ENCODE peak calls at places on chromosomes 5 and 9, in ten cellular contexts. V is Peyer's patch, N is AG10803, K is lung, X is right atrium auricular region, S is thyroid gland, A is K562, U is BJ, H is ovary, O is IMR-90. F is an unnamed sample.

GRCh38 chr5:135009736-135010501 is 24.1 kb downstream of the PITX1 start:
- DNase-seq in U (no peak), H (no peak), O (no peak), X (no peak), N (no peak), V (no peak), S (no peak), K (no peak), A (no peak), F (peak)

GRCh38 chr5:37900692-37901091 is 60.9 kb upstream of the GDNF start:
- DNase-seq in S (peak), K (no peak), V (peak), X (peak), O (peak), U (no peak), A (no peak), H (peak), N (peak), F (no peak)

GRCh38 chr9:122580360-122580759 is 2.8 kb downstream of the OR1L8 start:
- DNase-seq in U (peak), A (peak), O (peak), S (no peak), K (no peak), H (no peak), X (no peak), N (peak), V (no peak), F (no peak)

GRCh38 chr5:96729156-96729555 is 67.0 kb downstream of the CAST start:
- DNase-seq in X (no peak), N (no peak), V (no peak), K (no peak), A (no peak), H (no peak), U (no peak), O (no peak), S (no peak), F (no peak)

GRCh38 chr5:36815871-36816270 is 60.7 kb upstream of the NIPBL start:
- DNase-seq in K (no peak), H (no peak), U (no peak), A (no peak), S (no peak), O (no peak), X (no peak), V (no peak), N (no peak), F (no peak)

GRCh38 chr5:130720355-130720754 is 444.7 kb downstream of the HINT1 start:
- DNase-seq in V (no peak), U (no peak), H (no peak), O (no peak), K (no peak), N (peak), S (no peak), X (no peak), A (peak), F (peak)

GRCh38 chr5:180595381-180596114 is 4.2 kb upstream of the SCGB3A1 start:
- DNase-seq in O (no peak), V (no peak), X (no peak), U (no peak), S (peak), N (no peak), H (no peak), K (peak), A (no peak), F (no peak)

GRCh38 chr9:98552306-98552705 is 156.4 kb downstream of the GABBR2 start:
- DNase-seq in H (no peak), X (peak), K (no peak), U (no peak), V (no peak), N (no peak), A (no peak), O (peak), S (no peak), F (no peak)

GRCh38 chr5:65199988-65200668 is 281.6 kb downstream of the ADAMTS6 start:
- DNase-seq in U (peak), V (no peak), K (no peak), A (no peak), N (peak), S (no peak), X (no peak), H (no peak), O (peak), F (no peak)

GRCh38 chr5:89534331-89534730 is 651.3 kb upstream of the MEF2C start:
- DNase-seq in K (no peak), O (peak), N (peak), H (no peak), U (peak), V (no peak), A (no peak), X (no peak), S (no peak), F (no peak)

GRCh38 chr9:112179816-112180215 is 4.7 kb upstream of the SUSD1 start:
- DNase-seq in N (peak), O (no peak), S (no peak), K (no peak), A (no peak), V (no peak), H (no peak), X (no peak), U (peak), F (no peak)

GRCh38 chr5:102511666-102512065 is 12.9 kb upstream of the SLCO6A1 start:
- DNase-seq in V (no peak), O (no peak), H (no peak), N (peak), U (no peak), K (no peak), S (peak), X (peak), A (no peak), F (no peak)

GRCh38 chr5:124093658-124094057 is 581.7 kb downstream of the CSNK1G3 start:
- DNase-seq in A (no peak), H (no peak), O (no peak), X (no peak), N (no peak), V (no peak), K (no peak), S (no peak), U (no peak), F (no peak)

GRCh38 chr9:16039988-16040761 is 487.3 kb downstream of the CCDC171 start:
- DNase-seq in H (peak), U (no peak), S (no peak), N (no peak), O (peak), A (no peak), V (no peak), X (no peak), K (no peak), F (no peak)

GRCh38 chr9:121559183-121559582 is 59.5 kb upstream of the GGTA1 start:
- DNase-seq in U (peak), H (no peak), A (no peak), K (no peak), X (no peak), O (peak), V (no peak), S (peak), N (no peak), F (no peak)

GRCh38 chr5:107673368-107674136 is 2.8 kb upstream of the EFNA5 start:
- DNase-seq in K (peak), X (peak), U (peak), O (peak), H (peak), S (peak), V (peak), N (peak), A (peak), F (peak)

GRCh38 chr5:4511996-4512656 is 628.0 kb upstream of the ADAMTS16 start:
- DNase-seq in O (no peak), S (peak), V (no peak), K (peak), X (no peak), N (peak), A (no peak), U (no peak), H (no peak), F (no peak)
- TF ChIP-seq CTCF in O (no peak), S (peak), V (no peak), K (no peak), X (no peak), N (peak), A (peak), U (no peak), H (no peak), F (peak)

GRCh38 chr9:105191508-105192118 is 52.8 kb upstream of the SLC44A1 start:
- DNase-seq in U (no peak), S (no peak), O (no peak), V (no peak), X (no peak), K (peak), A (no peak), N (peak), H (no peak), F (no peak)

GRCh38 chr9:105188746-105189145 is 55.7 kb upstream of the SLC44A1 start:
- DNase-seq in H (no peak), U (no peak), S (no peak), A (no peak), X (no peak), O (no peak), V (no peak), K (no peak), N (no peak), F (no peak)

GRCh38 chr9:105193560-105193959 is 50.9 kb upstream of the SLC44A1 start:
- DNase-seq in O (no peak), H (no peak), N (no peak), V (no peak), A (no peak), U (no peak), S (no peak), K (no peak), X (no peak), F (no peak)

DNA sequence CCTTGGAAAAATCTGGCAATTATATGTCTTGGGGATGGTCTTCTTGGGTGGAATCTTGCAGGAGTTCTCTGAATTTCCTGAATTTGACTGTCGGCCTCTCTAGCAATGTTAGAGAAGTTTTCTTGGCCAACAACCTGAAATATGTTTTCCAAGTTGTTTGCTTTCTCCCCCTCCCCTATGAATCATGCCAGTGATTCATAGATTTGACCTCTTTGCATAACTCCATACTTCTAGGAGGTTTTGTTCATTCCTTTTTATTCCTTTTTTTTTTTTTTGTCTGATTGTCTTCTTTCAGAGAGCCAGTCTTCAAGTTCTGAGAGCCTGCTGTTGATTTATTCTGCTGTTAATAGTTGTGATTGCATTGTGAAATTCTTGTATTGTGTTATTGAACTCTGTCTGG is 56.7 kb upstream of the SLC44A1 start:
- DNase-seq in O (peak), N (peak), A (no peak), K (no peak), H (no peak), V (no peak), U (peak), S (no peak), X (no peak), F (no peak)
- TF ChIP-seq CTCF in O (no peak), N (no peak), A (no peak), K (no peak), H (no peak), V (no peak), U (no peak), S (no peak), X (no peak), F (no peak)

GRCh38 chr9:96020300-96020821 is 144.9 kb downstream of the ERCC6L2 start:
- DNase-seq in S (no peak), K (no peak), N (no peak), V (no peak), H (no peak), X (no peak), U (no peak), A (no peak), O (no peak), F (no peak)

GRCh38 chr9:96015876-96016686 is 140.6 kb downstream of the ERCC6L2 start:
- DNase-seq in N (no peak), K (no peak), X (no peak), V (no peak), H (no peak), S (no peak), U (no peak), A (no peak), O (peak), F (no peak)

GRCh38 chr9:96021616-96022444 is 146.3 kb downstream of the ERCC6L2 start:
- DNase-seq in X (no peak), S (peak), K (no peak), U (no peak), H (peak), O (no peak), N (no peak), A (no peak), V (no peak), F (no peak)

GRCh38 chr9:96022445-96023031 is 147.0 kb downstream of the ERCC6L2 start:
- DNase-seq in A (peak), N (no peak), U (no peak), X (no peak), S (peak), V (no peak), O (no peak), K (peak), H (no peak), F (no peak)

GRCh38 chr9:96020822-96021615 is 145.5 kb downstream of the ERCC6L2 start:
- DNase-seq in K (peak), X (no peak), O (no peak), H (peak), V (no peak), N (no peak), U (no peak), A (no peak), S (peak), F (no peak)
- TF ChIP-seq CTCF in K (no peak), X (no peak), O (no peak), H (no peak), V (no peak), N (no peak), U (no peak), A (no peak), S (no peak), F (no peak)

GRCh38 chr9:92706218-92706940 is 36.4 kb upstream of the IPPK start:
- DNase-seq in V (no peak), A (peak), K (no peak), S (no peak), N (peak), O (no peak), X (peak), U (no peak), H (no peak), F (no peak)
- TF ChIP-seq CTCF in V (no peak), A (peak), K (peak), S (no peak), N (peak), O (peak), X (peak), U (peak), H (no peak), F (peak)

GRCh38 chr5:146048994-146049703 is 56.2 kb downstream of the PLAC8L1 start:
- DNase-seq in H (no peak), S (peak), O (peak), V (no peak), U (peak), K (peak), X (no peak), A (peak), N (peak), F (peak)
- TF ChIP-seq CTCF in H (no peak), S (peak), O (peak), V (no peak), U (peak), K (peak), X (peak), A (peak), N (peak), F (peak)

DNA sequence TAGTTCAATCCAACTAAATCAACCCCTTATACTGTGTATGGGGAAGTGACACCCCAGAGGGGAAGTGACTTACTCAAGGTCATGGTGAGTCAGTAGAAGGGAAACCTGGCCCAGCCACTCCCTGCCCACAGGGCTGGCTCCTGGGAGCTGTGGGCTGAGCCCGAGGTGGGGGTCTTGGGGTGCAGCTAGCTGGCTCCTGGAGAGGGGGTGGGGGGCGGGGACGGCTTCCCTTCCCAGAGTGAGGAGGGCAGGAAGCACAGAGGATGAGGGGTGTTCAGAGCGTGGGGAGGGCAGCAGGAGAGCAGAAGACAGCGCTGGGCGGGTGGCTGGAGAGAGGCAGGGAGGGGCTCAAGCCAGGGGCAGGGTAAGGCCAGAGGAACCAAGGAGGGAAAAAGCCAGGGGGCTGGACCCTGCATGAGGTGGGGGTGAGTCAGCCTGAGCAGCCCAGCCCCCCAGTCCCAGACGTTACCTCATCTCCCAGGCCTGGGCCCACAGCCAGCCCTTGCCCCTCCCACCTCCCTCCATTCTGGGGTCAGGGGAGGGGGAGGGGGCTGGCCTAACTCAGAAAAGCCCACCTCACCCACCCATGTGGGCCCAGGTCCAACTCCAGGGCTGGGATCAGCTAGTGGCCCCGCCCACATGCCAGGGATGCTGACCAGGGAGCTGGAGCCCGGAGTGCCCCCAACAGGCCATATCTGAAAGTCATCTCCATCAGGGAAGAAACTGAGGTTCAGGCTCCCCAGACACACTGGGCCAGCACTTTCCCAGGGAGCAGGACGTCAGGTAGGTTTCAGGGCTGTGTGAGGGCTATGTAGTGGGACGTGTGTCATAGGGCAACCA is 2.8 kb downstream of the PDLIM7 start:
- DNase-seq in K (peak), H (peak), S (peak), X (peak), O (peak), U (peak), V (no peak), A (peak), N (peak), F (no peak)
- TF ChIP-seq CTCF in K (no peak), H (no peak), S (no peak), X (no peak), O (peak), U (peak), V (no peak), A (peak), N (peak), F (peak)

GRCh38 chr9:9387511-9388115 is 1225.2 kb downstream of the PTPRD start:
- DNase-seq in N (no peak), V (no peak), X (no peak), K (no peak), A (no peak), S (no peak), O (no peak), H (no peak), U (no peak), F (no peak)
- TF ChIP-seq CTCF in N (no peak), V (no peak), X (no peak), K (no peak), A (no peak), S (no peak), O (no peak), H (no peak), U (no peak), F (peak)

GRCh38 chr5:86376214-86376613 is 241.5 kb upstream of the COX7C start:
- DNase-seq in H (no peak), U (no peak), O (no peak), K (no peak), X (no peak), S (no peak), A (no peak), V (no peak), N (no peak), F (no peak)
- TF ChIP-seq CTCF in H (no peak), U (no peak), O (no peak), K (no peak), X (no peak), S (no peak), A (no peak), V (no peak), N (no peak), F (no peak)

DNA sequence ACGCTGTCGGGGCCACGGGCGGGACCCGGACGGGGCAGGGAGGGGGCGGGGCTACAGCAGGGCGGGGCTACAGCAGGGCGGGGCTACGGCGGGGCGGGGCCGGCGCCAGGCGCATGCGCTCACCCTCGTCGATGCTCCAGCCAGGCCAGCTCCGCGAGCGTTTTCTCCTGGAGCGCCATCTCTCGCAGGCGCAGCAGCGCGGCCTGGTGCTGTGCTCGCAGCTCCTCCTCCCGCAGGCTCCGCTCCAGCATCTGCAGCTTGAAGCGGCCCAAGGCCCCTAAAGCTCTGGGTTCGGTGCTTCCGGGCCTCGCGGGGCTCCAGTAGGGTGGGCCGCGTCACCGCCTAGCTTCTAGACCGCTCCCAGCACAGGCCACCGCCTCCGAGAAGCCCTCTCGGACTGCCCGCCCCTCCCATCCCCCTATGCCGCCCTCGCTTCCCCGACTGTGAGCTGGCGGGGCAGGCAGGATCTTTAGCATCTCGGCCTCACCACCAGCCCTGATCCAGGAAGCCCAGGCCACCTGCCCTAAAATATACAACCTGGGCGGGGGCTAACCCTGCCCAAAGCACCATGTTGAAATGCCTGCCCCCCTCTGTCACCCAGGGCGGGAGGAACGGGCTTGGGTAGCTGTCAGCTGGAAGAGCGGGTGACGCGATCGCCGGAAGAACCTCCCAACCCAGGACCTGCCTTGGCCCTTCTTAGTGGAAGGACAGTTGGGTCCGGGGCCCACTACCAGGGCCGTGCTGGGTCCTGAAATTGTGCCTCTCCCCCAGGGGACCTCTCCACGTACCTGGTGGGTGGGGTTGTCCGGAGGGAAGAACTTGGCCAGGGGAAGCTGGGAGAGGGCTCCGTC is 21.9 kb upstream of the QSOX2 start:
- DNase-seq in A (peak), O (peak), K (peak), H (peak), U (no peak), S (peak), X (peak), N (peak), V (peak), F (no peak)
- TF ChIP-seq CTCF in A (peak), O (peak), K (peak), H (no peak), U (peak), S (peak), X (no peak), N (peak), V (no peak), F (peak)

DNA sequence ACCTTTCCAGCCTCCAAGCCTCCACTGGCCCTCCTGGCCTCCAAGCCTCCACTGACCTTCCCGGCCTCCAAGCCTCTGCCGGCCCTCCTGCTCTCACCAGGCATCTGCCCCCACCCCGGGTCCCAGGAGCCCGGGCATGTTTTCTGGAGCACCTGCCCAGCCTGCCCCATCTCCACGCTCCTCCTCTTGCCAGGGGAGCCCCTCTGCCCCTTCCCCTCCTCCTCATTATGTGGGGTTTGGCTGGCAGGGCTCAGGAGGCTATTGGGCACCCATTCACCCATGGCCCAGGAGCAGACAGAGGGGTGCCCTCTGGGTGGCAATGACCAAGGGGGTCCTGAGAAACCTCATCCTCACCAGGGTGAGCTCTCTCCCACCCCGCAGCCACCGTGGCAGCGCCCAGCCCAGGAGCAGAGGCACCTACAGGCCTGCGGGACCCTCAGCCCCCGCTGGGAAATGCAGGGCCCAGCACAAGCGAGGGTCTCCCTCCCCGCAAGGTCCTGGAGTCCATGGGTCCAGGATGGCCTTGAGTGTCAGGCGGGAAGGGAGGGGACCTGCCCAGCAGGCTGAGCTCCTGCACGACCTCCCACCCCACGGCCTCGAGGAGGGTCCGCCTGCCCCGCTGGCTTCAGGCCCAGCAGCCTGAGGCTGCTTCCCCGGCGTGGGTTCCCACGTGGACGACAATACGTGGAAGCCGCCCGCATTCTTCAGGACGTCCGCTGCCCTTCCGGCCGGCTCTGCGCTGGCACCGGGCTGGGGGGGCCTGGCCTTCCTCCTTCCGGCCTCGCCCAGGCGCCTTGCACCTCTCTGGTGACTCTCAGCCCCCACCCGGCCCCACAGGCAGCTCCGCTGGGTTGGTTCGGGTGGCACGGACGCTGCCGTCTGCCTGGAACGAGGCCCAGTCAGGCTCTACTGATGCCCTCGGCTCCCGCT is 51.4 kb upstream of the NRARP start:
- DNase-seq in O (no peak), S (no peak), N (no peak), U (no peak), H (no peak), K (peak), X (no peak), A (no peak), V (no peak), F (no peak)
- TF ChIP-seq CTCF in O (no peak), S (no peak), N (no peak), U (no peak), H (no peak), K (no peak), X (no peak), A (no peak), V (no peak), F (no peak)

F was measured in D721Med.